ENCODE peak calls at places on chromosomes 5 and 9, in seven cellular contexts. O is left cardiac atrium, G is endodermal cell, I is NCI-H460, E is NCI-H2081, A is NCI-H446 treated with DMSO at 0.1 percent for 48 hours, Z is G401. T is an unnamed sample.

GRCh38 chr5:149857499-149857898 is 87.1 kb downstream of the PDE6A start:
- DNase-seq in I (no peak), A (no peak), O (peak), E (peak), Z (peak), G (no peak), T (no peak)

GRCh38 chr9:129570450-129571297 is 50.2 kb downstream of the C9orf50 start:
- DNase-seq in Z (peak), O (peak), G (peak), I (peak), A (no peak), E (no peak), T (peak)

GRCh38 chr5:78634634-78635033 is 13.9 kb downstream of the LHFPL2 start:
- DNase-seq in I (no peak), E (no peak), Z (no peak), A (no peak), O (no peak), G (no peak), T (no peak)

GRCh38 chr9:96686638-96687335 is 31.7 kb upstream of the PRXL2C start:
- DNase-seq in I (peak), A (peak), O (peak), G (peak), Z (peak), E (peak), T (peak)

GRCh38 chr5:33794550-33795300 is 97.1 kb downstream of the ADAMTS12 start:
- DNase-seq in G (no peak), Z (no peak), O (no peak), I (no peak), A (no peak), E (no peak), T (peak)

GRCh38 chr5:95973793-95974325 is 12.2 kb upstream of the ELL2 start:
- DNase-seq in I (no peak), E (no peak), A (no peak), G (no peak), O (no peak), Z (no peak), T (no peak)

GRCh38 chr5:107997338-107997979 is 326.7 kb upstream of the EFNA5 start:
- DNase-seq in E (no peak), A (no peak), O (no peak), G (no peak), I (no peak), Z (peak), T (no peak)

GRCh38 chr5:5141625-5142527 is 1.7 kb downstream of the ADAMTS16 start:
- DNase-seq in O (peak), A (peak), E (peak), Z (peak), I (peak), G (peak), T (peak)

GRCh38 chr5:372911-373709 is 51.6 kb downstream of the AHRR start:
- DNase-seq in A (no peak), G (peak), O (no peak), E (peak), Z (no peak), I (no peak), T (peak)

GRCh38 chr5:116573279-116573616 is 1.4 kb downstream of the SEMA6A start:
- DNase-seq in I (no peak), O (peak), A (no peak), G (peak), Z (no peak), E (no peak), T (no peak)

GRCh38 chr9:20781086-20781485 is 97.0 kb downstream of the FOCAD start:
- DNase-seq in O (no peak), G (no peak), Z (no peak), E (peak), I (no peak), A (no peak), T (no peak)

GRCh38 chr5:115559524-115559923 is 14.9 kb upstream of the FEM1C start:
- DNase-seq in A (no peak), Z (no peak), O (no peak), G (no peak), I (no peak), E (no peak), T (no peak)

GRCh38 chr5:122126177-122126701 is 3.1 kb upstream of the ZNF474 start:
- DNase-seq in Z (no peak), I (no peak), O (no peak), G (no peak), E (no peak), A (peak), T (peak)

GRCh38 chr9:126474786-126475485 is 138.8 kb upstream of the LMX1B start:
- DNase-seq in O (no peak), I (no peak), G (no peak), Z (no peak), E (no peak), A (no peak), T (peak)

GRCh38 chr5:83564069-83564749 is 92.7 kb downstream of the VCAN start:
- DNase-seq in E (peak), G (no peak), Z (peak), O (no peak), A (peak), I (peak), T (peak)

GRCh38 chr9:129026442-129027223 is 1.5 kb downstream of the SH3GLB2 start:
- DNase-seq in A (no peak), O (no peak), E (peak), Z (peak), I (peak), G (peak), T (no peak)

GRCh38 chr5:103433216-103433615 is 129.4 kb downstream of the NUDT12 start:
- DNase-seq in I (no peak), Z (no peak), E (no peak), A (no peak), G (no peak), O (no peak), T (no peak)

GRCh38 chr9:31275419-31275818 is 1109.0 kb upstream of the ACO1 start:
- DNase-seq in O (no peak), A (no peak), Z (no peak), I (no peak), E (no peak), G (no peak), T (no peak)

GRCh38 chr9:78316151-78316892 is 19.4 kb downstream of the PSAT1 start:
- DNase-seq in A (peak), I (no peak), O (no peak), E (no peak), Z (peak), G (peak), T (no peak)

GRCh38 chr9:84002344-84002743 is 21.7 kb downstream of the RMI1 start:
- DNase-seq in E (no peak), I (no peak), G (no peak), O (no peak), Z (no peak), A (no peak), T (no peak)

GRCh38 chr9:7979591-7979990 is 180.0 kb upstream of the DMAC1 start:
- DNase-seq in E (no peak), G (no peak), O (no peak), Z (no peak), A (no peak), I (no peak), T (no peak)

GRCh38 chr5:142846402-142846801 is 76.2 kb downstream of the ARHGAP26 start:
- DNase-seq in A (no peak), I (no peak), E (no peak), O (no peak), Z (no peak), G (no peak), T (no peak)

GRCh38 chr5:37165761-37166160 is 83.4 kb downstream of the CPLANE1 start:
- DNase-seq in G (no peak), Z (no peak), O (no peak), I (no peak), A (no peak), E (no peak), T (no peak)

GRCh38 chr5:169831331-169831730 is 149.0 kb downstream of the INSYN2B start:
- DNase-seq in G (peak), A (no peak), I (no peak), Z (no peak), E (peak), O (no peak), T (peak)

GRCh38 chr5:32044904-32045303 is 129.2 kb downstream of the GOLPH3 start:
- DNase-seq in I (no peak), G (no peak), E (no peak), Z (no peak), O (no peak), A (peak), T (peak)

GRCh38 chr5:40221796-40222195 is 457.9 kb upstream of the PTGER4 start:
- DNase-seq in G (no peak), A (no peak), Z (no peak), E (no peak), O (no peak), I (no peak), T (peak)

GRCh38 chr9:134530724-134531123 is 110.9 kb upstream of the COL5A1 start:
- DNase-seq in G (no peak), A (no peak), Z (no peak), E (no peak), I (no peak), O (no peak), T (no peak)

GRCh38 chr5:57816108-57816507 is 333.5 kb upstream of the ACTBL2 start:
- DNase-seq in E (no peak), I (peak), O (no peak), Z (no peak), A (no peak), G (no peak), T (peak)

GRCh38 chr9:108779506-108779905 is 76.3 kb downstream of the ACTL7B start:
- DNase-seq in Z (no peak), O (no peak), A (no peak), I (no peak), E (no peak), G (no peak), T (no peak)

GRCh38 chr9:110452227-110452801 is 114.7 kb upstream of the TXNDC8 start:
- DNase-seq in E (no peak), G (no peak), A (no peak), O (no peak), Z (peak), I (peak), T (no peak)

GRCh38 chr9:109286571-109286977 is 34.3 kb downstream of the EPB41L4B start:
- DNase-seq in A (no peak), Z (no peak), O (no peak), E (no peak), G (no peak), I (peak), T (no peak)

GRCh38 chr5:57778528-57779175 is 296.0 kb upstream of the ACTBL2 start:
- DNase-seq in A (no peak), Z (no peak), O (no peak), G (no peak), E (no peak), I (no peak), T (no peak)

GRCh38 chr5:35853652-35854051 is 3.0 kb upstream of the IL7R start:
- DNase-seq in E (no peak), I (no peak), Z (no peak), A (no peak), G (no peak), O (no peak), T (no peak)

GRCh38 chr5:154176191-154176590 is 14.3 kb upstream of the GALNT10 start:
- DNase-seq in E (peak), I (no peak), A (no peak), G (no peak), O (peak), Z (no peak), T (no peak)

GRCh38 chr9:111179577-111179976 is 141.3 kb upstream of the LPAR1 start:
- DNase-seq in A (no peak), O (no peak), Z (no peak), I (no peak), E (no peak), G (no peak), T (no peak)

GRCh38 chr5:155147222-155147621 is 133.7 kb downstream of the KIF4B start:
- DNase-seq in E (no peak), A (no peak), I (no peak), G (no peak), O (no peak), Z (no peak), T (no peak)

GRCh38 chr9:134666801-134667200 is 25.2 kb downstream of the COL5A1 start:
- DNase-seq in Z (no peak), G (no peak), A (no peak), E (no peak), I (no peak), O (no peak), T (no peak)

GRCh38 chr9:38380872-38381534 is 11.5 kb upstream of the ALDH1B1 start:
- DNase-seq in A (no peak), O (no peak), E (peak), I (no peak), G (peak), Z (no peak), T (no peak)

GRCh38 chr9:99690573-99690972 is 131.1 kb upstream of the NR4A3 start:
- DNase-seq in O (peak), A (peak), E (peak), I (no peak), Z (peak), G (no peak), T (no peak)

GRCh38 chr9:127128341-127129072 is 6.1 kb upstream of the ANGPTL2 start:
- DNase-seq in A (peak), O (peak), G (no peak), I (no peak), Z (no peak), E (no peak), T (no peak)

T was measured in HTR-8/SVneo.